ENCODE peak calls at places on chromosomes 1 and 21, in nine cellular contexts. N, Y, K, Z, M, J, L, A and P are unnamed samples.

GRCh38 chr1:18385239-18385790 is 95.4 kb upstream of the KLHDC7A start:
- DNase-seq in K (no peak), L (peak; percentile 65), Z (no peak), N (no peak), J (no peak), M (no peak), A (no peak), Y (no peak), P (no peak)

GRCh38 chr1:223802032-223802431 is 43.7 kb downstream of the TP53BP2 start:
- DNase-seq in M (no peak), A (no peak), Z (no peak), L (no peak), K (no peak), J (no peak), N (no peak), Y (no peak), P (no peak)

GRCh38 chr1:59230622-59231021 is 66.3 kb upstream of the FGGY start:
- DNase-seq in A (no peak), N (no peak), K (peak; percentile 25), J (no peak), Z (no peak), Y (no peak), L (no peak), M (no peak), P (no peak)

GRCh38 chr21:22490044-22490443 is 1491.8 kb downstream of the NCAM2 start:
- DNase-seq in Y (no peak), N (no peak), K (no peak), Z (no peak), A (no peak), L (no peak), M (no peak), J (no peak), P (no peak)

GRCh38 chr1:93446837-93447451 is 974 bp upstream of the FNBP1L start:
- DNase-seq in Z (no peak), M (no peak), J (no peak), L (no peak), Y (no peak), N (peak; percentile 71), K (peak; percentile 84), A (no peak), P (no peak)

GRCh38 chr1:184194251-184194650 is 142.7 kb downstream of the TSEN15 start:
- DNase-seq in N (no peak), M (no peak), Y (no peak), A (no peak), Z (no peak), J (no peak), L (no peak), K (no peak), P (no peak)

GRCh38 chr1:65762081-65762862 is 30.4 kb upstream of the PDE4B start:
- DNase-seq in A (no peak), L (peak; percentile 39), N (no peak), M (no peak), Y (no peak), K (no peak), Z (peak; percentile 11), J (peak; percentile 44), P (no peak)

GRCh38 chr1:8351693-8352470 is 34.0 kb downstream of the SLC45A1 start:
- DNase-seq in A (no peak), L (peak; percentile 83), K (no peak), Z (no peak), M (peak; percentile 68), Y (no peak), J (no peak), N (no peak), P (no peak)

GRCh38 chr1:92826792-92827191 is 5.0 kb upstream of the RPL5 start:
- DNase-seq in Y (no peak), Z (no peak), L (no peak), K (no peak), J (no peak), N (no peak), A (no peak), M (no peak), P (no peak)

GRCh38 chr1:32963746-32964460 is 706 bp downstream of the RNF19B start:
- DNase-seq in Y (no peak), K (peak; percentile 27), N (peak; percentile 86), Z (no peak), L (peak; percentile 78), J (no peak), A (no peak), M (peak; percentile 90), P (no peak)

GRCh38 chr1:155548706-155549105 is 13.9 kb downstream of the ASH1L start:
- DNase-seq in J (no peak), L (no peak), M (no peak), A (no peak), K (no peak), Y (no peak), N (no peak), Z (no peak), P (no peak)

GRCh38 chr1:224615861-224616760 is at the start of gene CNIH3:
- DNase-seq in Y (no peak), L (peak; percentile 90), Z (no peak), M (no peak), K (peak; percentile 34), A (no peak), J (no peak), N (no peak), P (no peak)

GRCh38 chr1:219670426-219671149 is 57.7 kb upstream of the ZC3H11B start:
- DNase-seq in A (no peak), N (no peak), J (peak; percentile 22), K (no peak), L (no peak), Z (no peak), M (no peak), Y (no peak), P (no peak)

GRCh38 chr1:62337785-62338631 is 18.8 kb upstream of the KANK4 start:
- DNase-seq in J (no peak), L (peak; percentile 52), Y (no peak), M (no peak), Z (no peak), A (no peak), K (no peak), N (no peak), P (no peak)
- TF ChIP-seq CTCF in J (no peak), L (peak; percentile 48), Y (no peak), M (no peak), Z (no peak), A (no peak), K (no peak), N (peak; percentile 20), P (no peak)

GRCh38 chr1:36612121-36612520 is 129.4 kb upstream of the CSF3R start:
- DNase-seq in M (no peak), Z (no peak), J (no peak), K (no peak), Y (no peak), A (no peak), L (no peak), N (no peak), P (no peak)

GRCh38 chr1:36612881-36613280 is 130.2 kb upstream of the CSF3R start:
- DNase-seq in J (no peak), Z (no peak), Y (no peak), A (no peak), L (no peak), K (no peak), N (no peak), M (no peak), P (no peak)

GRCh38 chr1:36613721-36614120 is 131.0 kb upstream of the CSF3R start:
- DNase-seq in A (no peak), L (no peak), J (no peak), M (no peak), Y (no peak), K (no peak), Z (no peak), N (no peak), P (no peak)

GRCh38 chr1:36609241-36610027 is 126.7 kb upstream of the CSF3R start:
- DNase-seq in J (no peak), Z (no peak), K (no peak), A (peak; percentile 68), L (peak; percentile 84), N (peak; percentile 64), Y (no peak), M (no peak), P (no peak)

DNA sequence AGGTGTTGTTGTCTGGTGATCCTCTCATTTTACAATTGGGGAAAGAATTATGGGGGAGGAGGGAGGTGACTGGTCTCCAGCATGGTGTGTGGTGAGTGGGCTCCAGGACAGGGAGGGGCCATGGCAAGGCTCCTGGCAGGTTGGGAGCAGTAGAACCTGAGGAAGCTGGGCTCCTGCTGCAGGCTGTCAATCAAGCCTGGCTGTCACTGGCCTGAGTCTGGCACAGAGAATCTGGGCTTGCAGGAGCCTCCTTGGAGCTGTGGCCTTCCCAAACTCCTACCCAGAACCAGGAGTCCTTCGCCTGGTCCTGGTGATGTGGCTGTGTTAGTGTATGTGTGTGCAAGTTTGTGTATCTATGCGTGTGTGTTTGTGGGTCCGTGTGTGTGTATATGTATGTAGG is 131.9 kb upstream of the CSF3R start:
- DNase-seq in N (no peak), M (no peak), J (no peak), Z (no peak), K (no peak), L (no peak), A (no peak), Y (no peak), P (no peak)
- H3K27me3 ChIP-seq in N (no peaks in the 10 kb centered on the region), M (peaks cover 40% of the 10 kb centered on the region), J (no peaks in the 10 kb centered on the region), Z (peaks cover 2% of the 10 kb centered on the region), K (peaks cover 5% of the 10 kb centered on the region), L (no peaks in the 10 kb centered on the region), A (peaks cover 21% of the 10 kb centered on the region), Y (no peaks in the 10 kb centered on the region), P (peaks cover 5% of the 10 kb centered on the region)

GRCh38 chr21:45324430-45325205 is 36.9 kb upstream of the POFUT2 start:
- DNase-seq in J (no peak), L (no peak), N (peak; percentile 67), A (no peak), M (peak; percentile 63), Y (no peak), Z (no peak), K (no peak), P (no peak)
- TF ChIP-seq CTCF in J (no peak), L (no peak), N (peak; percentile 11), A (no peak), M (no peak), Y (no peak), Z (no peak), K (no peak), P (no peak)

GRCh38 chr1:84253041-84253440 is 48.5 kb upstream of the SAMD13 start:
- DNase-seq in N (no peak), Y (no peak), K (no peak), L (no peak), A (no peak), J (no peak), Z (no peak), M (no peak), P (no peak)
- H3K27me3 ChIP-seq in N (no peaks in the 10 kb centered on the region), Y (no peaks in the 10 kb centered on the region), K (no peaks in the 10 kb centered on the region), L (no peaks in the 10 kb centered on the region), A (no peaks in the 10 kb centered on the region), J (no peaks in the 10 kb centered on the region), Z (no peaks in the 10 kb centered on the region), M (no peaks in the 10 kb centered on the region), P (no peaks in the 10 kb centered on the region)